ENCODE peak calls at places on chromosomes 4 and X, in ten cellular contexts. H is GM23338, W is retinal pigment epithelial cell, A is Caco-2, X is ovary, G is upper lobe of right lung, T is tibial nerve, N is tibial artery, Z is left lung, L is GM12865. J is an unnamed sample.

GRCh38 chr4:46927201-46927600 is 18.2 kb upstream of the COX7B2 start:
- DNase-seq in H (no peak), W (no peak), A (no peak), X (no peak), G (no peak), T (no peak), N (no peak), Z (no peak), L (no peak), J (no peak)

GRCh38 chr4:142700521-142700920 is 145.6 kb downstream of the INPP4B start:
- DNase-seq in H (no peak), W (no peak), A (no peak), X (no peak), G (no peak), T (no peak), N (no peak), Z (no peak), L (no peak), J (no peak)

GRCh38 chr4:124713213-124713592 is 671 bp upstream of the ANKRD50 start:
- DNase-seq in H (no peak), W (peak), A (peak), X (peak), G (peak), T (peak), N (peak), Z (peak), L (peak), J (peak)

GRCh38 chr4:38382492-38382891 is 281.5 kb upstream of the KLF3 start:
- DNase-seq in H (no peak), W (no peak), A (no peak), X (no peak), G (no peak), T (no peak), N (no peak), Z (no peak), L (no peak), J (no peak)

GRCh38 chr4:123709336-123709735 is 312.7 kb downstream of the SPRY1 start:
- DNase-seq in H (no peak), W (no peak), A (no peak), X (no peak), G (no peak), T (no peak), N (no peak), Z (no peak), L (no peak), J (no peak)

GRCh38 chr4:98899277-98899676 is 29.7 kb downstream of the EIF4E start:
- DNase-seq in H (no peak), W (no peak), A (no peak), X (no peak), G (no peak), T (no peak), N (no peak), Z (no peak), L (no peak), J (no peak)

GRCh38 chr4:154044118-154044517 is 255.2 kb upstream of the SFRP2 start:
- DNase-seq in H (no peak), W (no peak), A (no peak), X (no peak), G (no peak), T (peak), N (no peak), Z (no peak), L (no peak), J (no peak)

GRCh38 chr4:154984148-154984547 is 203.1 kb downstream of the RBM46 start:
- DNase-seq in H (no peak), W (no peak), A (no peak), X (no peak), G (no peak), T (no peak), N (no peak), Z (no peak), L (peak), J (no peak)

GRCh38 chr4:40134206-40134917 is 62.5 kb upstream of the RHOH start:
- DNase-seq in H (no peak), W (no peak), A (no peak), X (no peak), G (no peak), T (no peak), N (no peak), Z (no peak), L (peak), J (no peak)

GRCh38 chr4:126784966-126785580 is 847.7 kb upstream of the INTU start:
- DNase-seq in H (no peak), W (no peak), A (no peak), X (no peak), G (no peak), T (no peak), N (no peak), Z (no peak), L (no peak), J (no peak)

GRCh38 chr4:47577779-47578553 is 92.9 kb downstream of the ATP10D start:
- DNase-seq in H (no peak), W (peak), A (no peak), X (no peak), G (no peak), T (peak), N (no peak), Z (no peak), L (no peak), J (peak)

GRCh38 chr4:174398728-174399127 is 115.0 kb downstream of the CEP44 start:
- DNase-seq in H (no peak), W (peak), A (no peak), X (no peak), G (no peak), T (no peak), N (no peak), Z (no peak), L (no peak), J (peak)

GRCh38 chr4:128521634-128522253 is 234.1 kb upstream of the PGRMC2 start:
- DNase-seq in H (no peak), W (no peak), A (no peak), X (no peak), G (no peak), T (no peak), N (no peak), Z (no peak), L (no peak), J (peak)

GRCh38 chr4:147139455-147140198 is 194.0 kb upstream of the TTC29 start:
- DNase-seq in H (no peak), W (no peak), A (no peak), X (no peak), G (no peak), T (no peak), N (no peak), Z (no peak), L (peak), J (no peak)

GRCh38 chr4:53100801-53101581 is 238.9 kb downstream of the RASL11B start:
- DNase-seq in H (no peak), W (peak), A (no peak), X (no peak), G (no peak), T (no peak), N (no peak), Z (no peak), L (no peak), J (peak)

GRCh38 chr4:126718161-126718560 is 914.6 kb upstream of the INTU start:
- DNase-seq in H (no peak), W (peak), A (no peak), X (no peak), G (no peak), T (no peak), N (no peak), Z (no peak), L (no peak), J (no peak)

GRCh38 chrX:126165721-126166401 is at the start of gene DCAF12L2:
- DNase-seq in H (peak), W (no peak), A (no peak), X (peak), G (no peak), T (no peak), N (no peak), Z (peak), L (no peak), J (no peak)

GRCh38 chr4:168248311-168248710 is 70.2 kb downstream of the DDX60 start:
- DNase-seq in H (no peak), W (no peak), A (no peak), X (no peak), G (no peak), T (no peak), N (no peak), Z (no peak), L (no peak), J (no peak)

GRCh38 chrX:152915541-152916241 is 17.8 kb downstream of the ZNF185 start:
- DNase-seq in H (peak), W (no peak), A (no peak), X (no peak), G (no peak), T (no peak), N (no peak), Z (no peak), L (peak), J (peak)

GRCh38 chr4:129063640-129064039 is 29.7 kb downstream of the SCLT1 start:
- DNase-seq in H (no peak), W (no peak), A (no peak), X (no peak), G (no peak), T (no peak), N (no peak), Z (no peak), L (no peak), J (no peak)

GRCh38 chr4:15868065-15868464 is 70.5 kb downstream of the FGFBP1 start:
- DNase-seq in H (peak), W (no peak), A (no peak), X (no peak), G (no peak), T (no peak), N (peak), Z (no peak), L (peak), J (no peak)

GRCh38 chr4:8512510-8512909 is 67.7 kb upstream of the GPR78 start:
- DNase-seq in H (no peak), W (no peak), A (no peak), X (no peak), G (no peak), T (no peak), N (no peak), Z (no peak), L (no peak), J (no peak)

GRCh38 chr4:68358988-68359387 is 9.1 kb upstream of the YTHDC1 start:
- DNase-seq in H (no peak), W (no peak), A (no peak), X (no peak), G (no peak), T (no peak), N (no peak), Z (no peak), L (no peak), J (no peak)

GRCh38 chr4:151744614-151745013 is 16.2 kb downstream of the GATB start:
- DNase-seq in H (peak), W (peak), A (no peak), X (no peak), G (no peak), T (no peak), N (no peak), Z (no peak), L (peak), J (peak)

GRCh38 chrX:42531431-42531830 is 246.5 kb downstream of the PPP1R2C start:
- DNase-seq in H (no peak), W (no peak), A (no peak), X (no peak), G (no peak), T (no peak), N (no peak), Z (no peak), L (no peak), J (no peak)

GRCh38 chrX:16750136-16750535 is 30.7 kb downstream of the SYAP1 start:
- DNase-seq in H (no peak), W (peak), A (no peak), X (no peak), G (no peak), T (no peak), N (no peak), Z (no peak), L (no peak), J (peak)

GRCh38 chrX:106894978-106895452 is 8.1 kb downstream of the RIPPLY1 start:
- DNase-seq in H (no peak), W (peak), A (no peak), X (no peak), G (no peak), T (no peak), N (no peak), Z (no peak), L (no peak), J (peak)

GRCh38 chr4:2297606-2298517 is 36.0 kb upstream of the MXD4 start:
- DNase-seq in H (no peak), W (no peak), A (no peak), X (no peak), G (peak), T (no peak), N (no peak), Z (no peak), L (peak), J (no peak)

GRCh38 chr4:91838181-91838861 is 465.4 kb upstream of the GRID2 start:
- DNase-seq in H (no peak), W (no peak), A (no peak), X (no peak), G (no peak), T (no peak), N (no peak), Z (no peak), L (no peak), J (no peak)

GRCh38 chrX:110133735-110134370 is 130.9 kb downstream of the TMEM164 start:
- DNase-seq in H (no peak), W (no peak), A (no peak), X (no peak), G (no peak), T (no peak), N (no peak), Z (no peak), L (no peak), J (no peak)

GRCh38 chr4:3708103-3708510 is 58.1 kb upstream of the ADRA2C start:
- DNase-seq in H (no peak), W (no peak), A (no peak), X (peak), G (peak), T (no peak), N (peak), Z (peak), L (no peak), J (peak)
- H3K4me3 ChIP-seq in H (no peak), W (no peak), A (no peak), X (no peak), G (no peak), T (no peak), N (peak), Z (no peak), L (no peak), J (no peak)

GRCh38 chr4:106816501-106816900 is 219.6 kb downstream of the DKK2 start:
- DNase-seq in H (peak), W (peak), A (no peak), X (no peak), G (no peak), T (no peak), N (no peak), Z (no peak), L (no peak), J (no peak)
- TF ChIP-seq CTCF in H (no peak), W (no peak), A (no peak), X (no peak), G (no peak), T (no peak), N (no peak), Z (no peak), L (no peak), J (no peak)

GRCh38 chrX:2327423-2327822 is 173.4 kb downstream of the DHRSX start:
- DNase-seq in H (no peak), W (no peak), A (no peak), X (no peak), G (no peak), T (no peak), N (no peak), Z (no peak), L (no peak), J (no peak)
- H3K4me3 ChIP-seq in H (no peak), W (no peak), A (no peak), X (no peak), G (no peak), T (no peak), N (no peak), Z (no peak), L (no peak), J (no peak)

GRCh38 chr4:70651864-70652506 is 14.3 kb downstream of the JCHAIN start:
- DNase-seq in H (peak), W (no peak), A (no peak), X (no peak), G (no peak), T (no peak), N (no peak), Z (no peak), L (peak), J (peak)

GRCh38 chr4:70657326-70657725 is 9.0 kb downstream of the JCHAIN start:
- DNase-seq in H (no peak), W (no peak), A (no peak), X (no peak), G (no peak), T (no peak), N (no peak), Z (no peak), L (no peak), J (no peak)

GRCh38 chr4:70660106-70660505 is 6.2 kb downstream of the JCHAIN start:
- DNase-seq in H (no peak), W (no peak), A (no peak), X (no peak), G (no peak), T (no peak), N (no peak), Z (no peak), L (no peak), J (no peak)

GRCh38 chr4:70654605-70655011 is 11.7 kb downstream of the JCHAIN start:
- DNase-seq in H (no peak), W (no peak), A (no peak), X (no peak), G (no peak), T (no peak), N (no peak), Z (no peak), L (no peak), J (peak)
- TF ChIP-seq CTCF in H (no peak), W (no peak), A (no peak), X (no peak), G (no peak), T (no peak), N (no peak), Z (no peak), L (no peak), J (no peak)

GRCh38 chr4:100519205-100519604 is 1.4 kb upstream of the EMCN start:
- DNase-seq in H (no peak), W (no peak), A (no peak), X (no peak), G (no peak), T (no peak), N (no peak), Z (no peak), L (no peak), J (no peak)
- H3K4me3 ChIP-seq in H (no peak), W (no peak), A (no peak), X (no peak), G (no peak), T (no peak), N (no peak), Z (no peak), L (no peak), J (no peak)

GRCh38 chr4:115850799-115851509 is 737.5 kb upstream of the NDST4 start:
- DNase-seq in H (no peak), W (no peak), A (no peak), X (no peak), G (no peak), T (no peak), N (no peak), Z (no peak), L (peak), J (no peak)

GRCh38 chr4:115852767-115853091 is 739.3 kb upstream of the NDST4 start:
- DNase-seq in H (no peak), W (no peak), A (no peak), X (no peak), G (no peak), T (no peak), N (no peak), Z (no peak), L (no peak), J (no peak)

GRCh38 chr4:115851918-115852766 is 738.7 kb upstream of the NDST4 start:
- DNase-seq in H (peak), W (peak), A (peak), X (no peak), G (no peak), T (peak), N (peak), Z (no peak), L (peak), J (peak)
- TF ChIP-seq CTCF in H (peak), W (peak), A (peak), X (no peak), G (peak), T (no peak), N (peak), Z (peak), L (peak), J (peak)

DNA sequence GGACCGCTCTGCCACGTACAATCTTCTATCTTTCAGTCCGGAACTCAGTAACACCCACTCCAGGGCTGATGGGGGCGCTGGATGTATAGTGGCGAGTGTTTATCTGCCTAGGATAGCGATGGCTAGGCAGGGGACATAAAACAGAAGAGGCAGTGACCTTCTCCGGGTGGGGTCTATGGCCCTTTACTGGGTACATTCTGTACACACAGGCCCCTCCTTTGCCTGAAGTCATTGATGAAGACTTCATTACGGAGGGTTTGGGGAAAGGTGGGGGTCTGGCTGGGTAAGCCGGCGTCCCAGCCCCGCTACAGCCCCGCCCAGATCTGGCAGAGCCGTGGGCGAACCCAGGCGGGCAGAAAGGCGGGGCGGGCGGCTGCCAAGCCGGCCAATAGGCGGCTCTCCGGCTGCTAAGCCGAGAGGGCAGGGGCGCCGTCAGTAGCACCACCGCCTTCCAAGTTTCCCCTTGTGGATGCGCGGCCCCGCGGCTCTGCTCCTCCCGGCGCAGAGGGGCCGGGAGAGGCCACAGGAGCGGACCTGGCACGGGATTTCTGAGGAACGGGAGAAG is at the start of gene CHST7:
- DNase-seq in H (peak), W (no peak), A (peak), X (peak), G (peak), T (peak), N (peak), Z (peak), L (peak), J (peak)
- H3K4me3 ChIP-seq in H (peak), W (peak), A (peak), X (peak), G (peak), T (peak), N (peak), Z (peak), L (peak), J (peak)

DNA sequence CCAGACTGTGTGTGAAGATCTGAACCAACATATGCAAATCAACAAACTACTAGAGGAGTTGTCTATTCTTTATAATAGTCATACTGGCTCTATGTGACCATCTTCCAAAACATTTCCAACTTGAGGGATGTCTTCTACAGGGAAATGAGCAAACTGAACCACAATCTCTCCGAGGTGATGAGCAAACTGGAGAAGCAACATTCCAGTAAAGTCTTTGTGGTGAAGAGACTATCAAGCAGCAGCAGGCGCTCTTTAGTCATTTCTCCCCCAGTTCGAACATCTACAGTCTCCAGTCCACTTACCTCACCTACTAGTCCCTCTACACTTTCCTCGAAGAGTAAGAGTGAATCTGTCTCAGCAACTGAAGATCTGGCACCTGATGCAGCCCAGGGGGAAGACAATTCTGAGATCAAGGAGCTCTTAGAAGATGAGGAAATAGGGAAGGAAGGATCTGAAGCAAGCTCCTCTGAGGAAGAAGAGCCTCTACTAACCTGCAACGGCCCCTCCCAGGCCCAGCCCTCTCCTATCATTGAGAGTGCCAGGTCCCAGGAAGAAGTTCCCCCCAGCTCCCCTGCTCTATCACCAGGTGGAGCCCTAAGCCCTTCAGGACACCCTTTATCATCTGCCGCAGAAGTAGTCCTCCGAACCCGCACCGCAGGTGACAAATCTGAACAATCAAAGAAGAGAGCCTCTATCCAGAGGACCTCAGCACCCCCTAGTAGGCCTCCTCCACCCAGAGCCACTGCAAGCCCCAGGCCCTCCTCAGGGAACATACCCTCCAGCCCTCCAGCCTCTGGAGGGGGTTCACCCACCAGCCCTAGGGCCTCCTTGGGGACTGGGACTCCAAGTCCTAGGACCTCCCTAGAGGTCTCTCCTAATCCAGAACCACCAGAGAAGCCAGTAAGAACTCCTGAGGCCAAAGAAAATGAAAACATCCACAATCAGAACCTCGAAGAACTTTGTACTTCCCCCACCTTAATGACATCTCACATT is 98.1 kb downstream of the HNRNPD start:
- DNase-seq in H (peak), W (no peak), A (peak), X (no peak), G (no peak), T (no peak), N (no peak), Z (no peak), L (no peak), J (no peak)
- TF ChIP-seq CTCF in H (peak), W (no peak), A (no peak), X (no peak), G (no peak), T (no peak), N (no peak), Z (no peak), L (peak), J (no peak)

J was measured in fibroblast of villous mesenchyme.